ENCODE peak calls at places on chromosomes 12 and 14, in five cellular contexts. One of them, this sample, is unnamed.
A peak's percentile ranks its signal among the peaks of the same experiment; 100 is the strongest.

GRCh38 chr14:100586153-100586519 is 1.1 kb downstream of the BEGAIN start:
- DNase-seq in heart right ventricle: no peak
- DNase-seq in keratinocyte: no peak
- DNase-seq in GM13976: no peak
- DNase-seq in omental fat pad: no peak
- DNase-seq in this sample: no peak

GRCh38 chr14:104746071-104746545 is 6.8 kb upstream of the SIVA1 start:
- DNase-seq in keratinocyte: no peak
- DNase-seq in omental fat pad: no peak
- DNase-seq in heart right ventricle: no peak
- DNase-seq in GM13976: no peak
- DNase-seq in this sample: no peak

GRCh38 chr12:28905220-28905940 is 243.7 kb upstream of the FAR2 start:
- DNase-seq in GM13976: no peak
- DNase-seq in omental fat pad: no peak
- DNase-seq in heart right ventricle: no peak
- DNase-seq in keratinocyte: peak; percentile 57
- DNase-seq in this sample: no peak

GRCh38 chr12:3041558-3042164 is 35.5 kb upstream of the TSPAN9 start:
- DNase-seq in omental fat pad: no peak
- DNase-seq in keratinocyte: peak; percentile 40
- DNase-seq in heart right ventricle: peak; percentile 47
- DNase-seq in GM13976: peak; percentile 89
- DNase-seq in this sample: peak; percentile 87

GRCh38 chr14:64620910-64621309 is 71.1 kb downstream of the PPP1R36 start:
- DNase-seq in heart right ventricle: no peak
- DNase-seq in GM13976: no peak
- DNase-seq in omental fat pad: no peak
- DNase-seq in keratinocyte: peak; percentile 95
- DNase-seq in this sample: no peak

GRCh38 chr12:26281320-26281719 is 85.9 kb downstream of the SSPN start:
- DNase-seq in omental fat pad: no peak
- DNase-seq in GM13976: no peak
- DNase-seq in keratinocyte: no peak
- DNase-seq in heart right ventricle: no peak
- DNase-seq in this sample: no peak

GRCh38 chr12:23851602-23852001 is 97.9 kb downstream of the SOX5 start:
- DNase-seq in omental fat pad: no peak
- DNase-seq in heart right ventricle: no peak
- DNase-seq in keratinocyte: no peak
- DNase-seq in GM13976: no peak
- DNase-seq in this sample: no peak

GRCh38 chr14:80037349-80037748 is 174.0 kb downstream of the DIO2 start:
- DNase-seq in GM13976: no peak
- DNase-seq in keratinocyte: no peak
- DNase-seq in heart right ventricle: no peak
- DNase-seq in omental fat pad: no peak
- DNase-seq in this sample: no peak

GRCh38 chr12:93895096-93895460 is 217.9 kb downstream of the CRADD start:
- DNase-seq in GM13976: no peak
- DNase-seq in keratinocyte: no peak
- DNase-seq in heart right ventricle: no peak
- DNase-seq in omental fat pad: no peak
- DNase-seq in this sample: no peak

DNA sequence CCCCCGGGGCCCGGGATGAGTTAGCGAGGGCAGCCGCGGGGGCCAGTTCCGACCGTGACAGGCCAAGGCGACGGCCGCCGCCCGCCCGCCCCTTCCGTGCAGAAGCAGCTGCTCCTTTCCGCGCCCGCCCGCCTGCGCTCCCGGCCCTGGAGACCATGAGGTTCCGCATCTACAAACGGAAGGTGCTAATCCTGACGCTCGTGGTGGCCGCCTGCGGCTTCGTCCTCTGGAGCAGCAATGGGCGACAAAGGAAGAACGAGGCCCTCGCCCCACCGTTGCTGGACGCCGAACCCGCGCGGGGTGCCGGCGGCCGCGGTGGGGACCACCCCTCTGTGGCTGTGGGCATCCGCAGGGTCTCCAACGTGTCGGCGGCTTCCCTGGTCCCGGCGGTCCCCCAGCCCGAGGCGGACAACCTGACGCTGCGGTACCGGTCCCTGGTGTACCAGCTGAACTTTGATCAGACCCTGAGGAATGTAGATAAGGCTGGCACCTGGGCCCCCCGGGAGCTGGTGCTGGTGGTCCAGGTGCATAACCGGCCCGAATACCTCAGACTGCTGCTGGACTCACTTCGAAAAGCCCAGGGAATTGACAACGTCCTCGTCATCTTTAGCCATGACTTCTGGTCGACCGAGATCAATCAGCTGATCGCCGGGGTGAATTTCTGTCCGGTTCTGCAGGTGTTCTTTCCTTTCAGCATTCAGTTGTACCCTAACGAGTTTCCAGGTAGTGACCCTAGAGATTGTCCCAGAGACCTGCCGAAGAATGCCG is 699 bp downstream of the MGAT2 start:
- DNase-seq in GM13976: peak; percentile 61
- DNase-seq in heart right ventricle: peak; percentile 78
- DNase-seq in omental fat pad: no peak
- DNase-seq in keratinocyte: no peak
- DNase-seq in this sample: peak; percentile 47
- TF ChIP-seq CTCF in GM13976: no peak
- TF ChIP-seq CTCF in heart right ventricle: peak; percentile 13
- TF ChIP-seq CTCF in omental fat pad: no peak
- TF ChIP-seq CTCF in keratinocyte: no peak
- TF ChIP-seq CTCF in this sample: no peak

GRCh38 chr14:93984070-93984469 is 7.7 kb upstream of the ASB2 start:
- DNase-seq in heart right ventricle: no peak
- DNase-seq in GM13976: no peak
- DNase-seq in omental fat pad: no peak
- DNase-seq in keratinocyte: no peak
- DNase-seq in this sample: no peak

GRCh38 chr14:93982684-93983007 is 6.3 kb upstream of the ASB2 start:
- DNase-seq in keratinocyte: no peak
- DNase-seq in GM13976: no peak
- DNase-seq in heart right ventricle: no peak
- DNase-seq in omental fat pad: no peak
- DNase-seq in this sample: no peak

GRCh38 chr14:93986972-93987371 is 10.1 kb upstream of the CCDC197 start:
- DNase-seq in omental fat pad: no peak
- DNase-seq in heart right ventricle: peak; percentile 37
- DNase-seq in keratinocyte: no peak
- DNase-seq in GM13976: no peak
- DNase-seq in this sample: no peak

GRCh38 chr14:93987376-93987775 is 9.7 kb upstream of the CCDC197 start:
- DNase-seq in GM13976: no peak
- DNase-seq in omental fat pad: no peak
- DNase-seq in keratinocyte: no peak
- DNase-seq in heart right ventricle: no peak
- DNase-seq in this sample: no peak

GRCh38 chr14:93984987-93985410 is 8.6 kb upstream of the ASB2 start:
- DNase-seq in GM13976: no peak
- DNase-seq in keratinocyte: no peak
- DNase-seq in omental fat pad: no peak
- DNase-seq in heart right ventricle: peak; percentile 50
- DNase-seq in this sample: no peak
- TF ChIP-seq CTCF in GM13976: no peak
- TF ChIP-seq CTCF in keratinocyte: no peak
- TF ChIP-seq CTCF in omental fat pad: no peak
- TF ChIP-seq CTCF in heart right ventricle: peak; percentile 42
- TF ChIP-seq CTCF in this sample: peak; percentile 29

DNA sequence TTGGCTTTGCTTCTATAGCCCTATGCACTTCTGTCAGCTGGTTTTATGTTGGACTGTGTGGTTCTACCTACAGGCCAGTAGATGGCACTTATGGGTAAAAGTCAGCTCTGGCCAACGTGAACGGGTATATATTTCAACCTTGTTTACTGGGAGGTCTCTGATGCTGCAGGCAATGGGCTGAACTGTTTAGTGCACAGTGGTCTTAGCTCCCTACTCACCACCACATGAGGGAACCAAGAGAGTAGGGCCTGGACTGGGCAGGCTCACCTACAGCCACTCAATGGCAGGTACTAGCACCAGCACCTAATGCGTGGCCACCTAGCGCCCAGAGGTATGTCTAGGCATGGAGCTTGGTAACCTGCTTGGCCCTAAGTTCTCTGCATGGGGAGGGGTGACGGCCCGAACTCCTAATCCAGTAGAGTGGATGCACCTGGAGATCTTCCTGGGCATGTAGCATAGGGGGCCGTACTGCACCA is 481.8 kb downstream of the TMEM117 start:
- DNase-seq in heart right ventricle: no peak
- DNase-seq in omental fat pad: no peak
- DNase-seq in GM13976: peak; percentile 24
- DNase-seq in keratinocyte: no peak
- DNase-seq in this sample: peak; percentile 22
- TF ChIP-seq CTCF in heart right ventricle: peak; percentile 44
- TF ChIP-seq CTCF in omental fat pad: no peak
- TF ChIP-seq CTCF in GM13976: peak; percentile 41
- TF ChIP-seq CTCF in keratinocyte: peak; percentile 64
- TF ChIP-seq CTCF in this sample: peak; percentile 58

GRCh38 chr12:64699504-64700115 is 59.6 kb downstream of the GNS start:
- DNase-seq in GM13976: no peak
- DNase-seq in omental fat pad: no peak
- DNase-seq in heart right ventricle: no peak
- DNase-seq in keratinocyte: no peak
- DNase-seq in this sample: no peak

GRCh38 chr12:64695550-64695949 is 63.7 kb downstream of the GNS start:
- DNase-seq in GM13976: no peak
- DNase-seq in heart right ventricle: no peak
- DNase-seq in omental fat pad: no peak
- DNase-seq in keratinocyte: no peak
- DNase-seq in this sample: no peak

GRCh38 chr12:64694130-64695078 is 64.8 kb downstream of the GNS start:
- DNase-seq in keratinocyte: no peak
- DNase-seq in GM13976: no peak
- DNase-seq in heart right ventricle: no peak
- DNase-seq in omental fat pad: no peak
- DNase-seq in this sample: no peak

GRCh38 chr12:64691793-64692583 is 67.2 kb downstream of the GNS start:
- DNase-seq in heart right ventricle: no peak
- DNase-seq in omental fat pad: no peak
- DNase-seq in GM13976: no peak
- DNase-seq in keratinocyte: no peak
- DNase-seq in this sample: no peak

GRCh38 chr12:64696065-64696741 is 63.0 kb downstream of the GNS start:
- DNase-seq in GM13976: no peak
- DNase-seq in heart right ventricle: no peak
- DNase-seq in keratinocyte: no peak
- DNase-seq in omental fat pad: no peak
- DNase-seq in this sample: no peak
- TF ChIP-seq CTCF in GM13976: no peak
- TF ChIP-seq CTCF in heart right ventricle: peak; percentile 65
- TF ChIP-seq CTCF in keratinocyte: no peak
- TF ChIP-seq CTCF in omental fat pad: no peak
- TF ChIP-seq CTCF in this sample: no peak

DNA sequence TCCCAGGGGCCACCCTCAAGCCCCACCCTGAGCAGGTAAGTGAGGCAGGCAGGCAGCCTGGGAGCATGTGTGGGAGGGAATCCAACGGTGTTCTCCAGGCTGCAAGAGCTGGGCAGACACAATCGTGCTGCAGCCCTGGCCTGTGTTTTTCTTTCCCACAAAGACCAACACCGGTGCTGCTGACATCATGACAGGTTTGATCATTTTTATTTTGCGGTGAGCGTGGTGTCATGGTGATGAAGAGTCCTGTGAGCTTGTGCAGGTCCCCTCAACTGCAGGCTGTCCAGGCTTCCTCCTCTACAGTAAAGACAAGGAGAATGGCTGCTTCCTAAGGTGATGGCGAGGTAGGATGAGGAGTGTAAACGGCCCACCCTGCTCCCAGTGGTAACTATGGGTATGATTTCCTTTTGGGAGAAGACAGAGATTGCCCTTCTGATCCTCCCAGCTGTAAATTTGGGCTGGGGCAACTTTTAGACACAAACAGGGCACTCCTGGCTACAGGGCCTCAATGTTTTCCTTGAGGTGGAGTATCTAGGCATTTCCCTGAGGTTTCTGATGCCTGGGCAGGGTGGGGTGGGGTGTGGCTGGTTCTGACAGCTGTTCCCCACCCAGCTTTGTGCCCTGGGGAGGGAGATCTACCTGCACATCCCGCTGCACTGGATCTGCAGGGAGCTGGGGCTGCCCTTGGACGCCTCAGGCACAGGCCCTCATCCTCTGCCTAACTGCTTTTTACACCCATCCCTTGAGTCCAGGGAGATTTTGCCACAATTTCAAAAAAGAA is 109.1 kb downstream of the VCPKMT start:
- DNase-seq in heart right ventricle: no peak
- DNase-seq in GM13976: no peak
- DNase-seq in keratinocyte: peak; percentile 73
- DNase-seq in omental fat pad: no peak
- DNase-seq in this sample: no peak
- TF ChIP-seq CTCF in heart right ventricle: no peak
- TF ChIP-seq CTCF in GM13976: no peak
- TF ChIP-seq CTCF in keratinocyte: peak; percentile 53
- TF ChIP-seq CTCF in omental fat pad: no peak
- TF ChIP-seq CTCF in this sample: no peak

This sample was measured in GM10248.